ENCODE peak calls at places on chromosomes 7 and 10, in ten cellular contexts. One of them, this sample, is unnamed.
A peak's percentile ranks its signal among the peaks of the same experiment; 100 is the strongest.

GRCh38 chr10:50594012-50594411 is 29.7 kb downstream of the SGMS1 start:
- DNase-seq in IMR-90: peak; percentile 86
- DNase-seq in neuronal stem cell: no peak
- DNase-seq in heart left ventricle: no peak
- DNase-seq in CD4-positive, CD25-positive, alpha-beta regulatory T cell: no peak
- DNase-seq in AG04450: peak; percentile 37
- DNase-seq in HL-60: no peak
- DNase-seq in fibroblast of lung: peak; percentile 96
- DNase-seq in heart right ventricle: no peak
- DNase-seq in PC-9: no peak
- DNase-seq in this sample: no peak

GRCh38 chr7:92740713-92741126 is 95.7 kb downstream of the CDK6 start:
- DNase-seq in neuronal stem cell: no peak
- DNase-seq in fibroblast of lung: peak; percentile 69
- DNase-seq in PC-9: peak; percentile 75
- DNase-seq in heart right ventricle: no peak
- DNase-seq in AG04450: peak; percentile 71
- DNase-seq in HL-60: no peak
- DNase-seq in heart left ventricle: no peak
- DNase-seq in CD4-positive, CD25-positive, alpha-beta regulatory T cell: no peak
- DNase-seq in IMR-90: peak; percentile 89
- DNase-seq in this sample: no peak

GRCh38 chr10:84493951-84494848 is 165.8 kb downstream of the CCSER2 start:
- DNase-seq in heart left ventricle: no peak
- DNase-seq in fibroblast of lung: peak; percentile 37
- DNase-seq in IMR-90: peak; percentile 69
- DNase-seq in CD4-positive, CD25-positive, alpha-beta regulatory T cell: no peak
- DNase-seq in PC-9: peak; percentile 81
- DNase-seq in neuronal stem cell: no peak
- DNase-seq in AG04450: no peak
- DNase-seq in heart right ventricle: no peak
- DNase-seq in HL-60: no peak
- DNase-seq in this sample: no peak

GRCh38 chr10:103442031-103442461 is 10.1 kb downstream of the CALHM2 start:
- DNase-seq in PC-9: no peak
- DNase-seq in IMR-90: peak; percentile 55
- DNase-seq in neuronal stem cell: no peak
- DNase-seq in heart right ventricle: peak; percentile 61
- DNase-seq in heart left ventricle: peak; percentile 72
- DNase-seq in fibroblast of lung: peak; percentile 31
- DNase-seq in AG04450: no peak
- DNase-seq in CD4-positive, CD25-positive, alpha-beta regulatory T cell: no peak
- DNase-seq in HL-60: peak; percentile 31
- DNase-seq in this sample: no peak

GRCh38 chr10:94344522-94345122 is 18.1 kb downstream of the NOC3L start:
- DNase-seq in heart right ventricle: no peak
- DNase-seq in PC-9: no peak
- DNase-seq in AG04450: no peak
- DNase-seq in neuronal stem cell: no peak
- DNase-seq in CD4-positive, CD25-positive, alpha-beta regulatory T cell: no peak
- DNase-seq in heart left ventricle: no peak
- DNase-seq in IMR-90: no peak
- DNase-seq in HL-60: no peak
- DNase-seq in fibroblast of lung: no peak
- DNase-seq in this sample: no peak

GRCh38 chr7:115097175-115097671 is 175.3 kb downstream of the MDFIC start:
- DNase-seq in CD4-positive, CD25-positive, alpha-beta regulatory T cell: no peak
- DNase-seq in neuronal stem cell: no peak
- DNase-seq in HL-60: no peak
- DNase-seq in PC-9: no peak
- DNase-seq in fibroblast of lung: peak; percentile 82
- DNase-seq in heart right ventricle: no peak
- DNase-seq in heart left ventricle: no peak
- DNase-seq in IMR-90: peak; percentile 86
- DNase-seq in AG04450: peak; percentile 49
- DNase-seq in this sample: no peak

GRCh38 chr10:131777162-131777561 is 123.6 kb upstream of the PPP2R2D start:
- DNase-seq in AG04450: no peak
- DNase-seq in CD4-positive, CD25-positive, alpha-beta regulatory T cell: no peak
- DNase-seq in HL-60: no peak
- DNase-seq in fibroblast of lung: no peak
- DNase-seq in PC-9: no peak
- DNase-seq in neuronal stem cell: no peak
- DNase-seq in heart left ventricle: no peak
- DNase-seq in heart right ventricle: no peak
- DNase-seq in IMR-90: no peak
- DNase-seq in this sample: no peak

GRCh38 chr7:131364767-131365344 is 37.2 kb downstream of the MKLN1 start:
- DNase-seq in HL-60: no peak
- DNase-seq in heart left ventricle: no peak
- DNase-seq in IMR-90: no peak
- DNase-seq in AG04450: no peak
- DNase-seq in PC-9: no peak
- DNase-seq in CD4-positive, CD25-positive, alpha-beta regulatory T cell: peak; percentile 37
- DNase-seq in neuronal stem cell: no peak
- DNase-seq in heart right ventricle: no peak
- DNase-seq in fibroblast of lung: no peak
- DNase-seq in this sample: no peak

GRCh38 chr7:143882020-143882610 is 19.9 kb downstream of the TCAF1 start:
- DNase-seq in heart right ventricle: peak; percentile 77
- DNase-seq in CD4-positive, CD25-positive, alpha-beta regulatory T cell: no peak
- DNase-seq in AG04450: no peak
- DNase-seq in IMR-90: peak; percentile 59
- DNase-seq in PC-9: no peak
- DNase-seq in HL-60: no peak
- DNase-seq in heart left ventricle: peak; percentile 91
- DNase-seq in fibroblast of lung: peak; percentile 90
- DNase-seq in neuronal stem cell: peak; percentile 79
- DNase-seq in this sample: no peak

DNA sequence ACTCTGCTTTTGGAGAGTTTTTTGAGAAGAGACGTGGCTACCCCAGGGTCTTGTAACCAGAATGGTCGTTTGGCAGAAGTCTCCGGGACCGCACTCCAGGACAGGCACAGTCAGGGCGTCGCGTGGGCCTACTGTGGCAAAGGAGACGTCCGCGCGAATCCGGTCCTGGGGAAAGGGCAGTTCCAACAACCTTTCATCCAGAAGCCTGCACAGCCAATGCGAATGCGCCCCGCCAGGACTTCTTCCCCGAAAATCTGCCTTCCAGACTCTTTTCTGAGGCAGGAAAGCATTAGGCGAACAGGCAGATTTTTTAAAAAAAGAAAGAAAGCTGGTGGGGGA is 2.0 kb downstream of the HPSE2 start:
- DNase-seq in CD4-positive, CD25-positive, alpha-beta regulatory T cell: no peak
- DNase-seq in HL-60: no peak
- DNase-seq in AG04450: no peak
- DNase-seq in heart right ventricle: no peak
- DNase-seq in heart left ventricle: no peak
- DNase-seq in fibroblast of lung: no peak
- DNase-seq in neuronal stem cell: no peak
- DNase-seq in IMR-90: no peak
- DNase-seq in PC-9: no peak
- DNase-seq in this sample: peak; percentile 55
- H3K4me3 ChIP-seq in CD4-positive, CD25-positive, alpha-beta regulatory T cell: no peak overlapping the region
- H3K4me3 ChIP-seq in HL-60: no peak overlapping the region
- H3K4me3 ChIP-seq in AG04450: peak overlapping the region; percentile 56
- H3K4me3 ChIP-seq in heart right ventricle: no peak overlapping the region
- H3K4me3 ChIP-seq in heart left ventricle: peak overlapping the region; percentile 56
- H3K4me3 ChIP-seq in fibroblast of lung: peak overlapping the region; percentile 67
- H3K4me3 ChIP-seq in neuronal stem cell: no peak overlapping the region
- H3K4me3 ChIP-seq in IMR-90: no peak overlapping the region
- H3K4me3 ChIP-seq in PC-9: no peak overlapping the region
- H3K4me3 ChIP-seq in this sample: peak overlapping the region; percentile 55

GRCh38 chr10:43173120-43173519 is 34.9 kb downstream of the CSGALNACT2 start:
- DNase-seq in CD4-positive, CD25-positive, alpha-beta regulatory T cell: no peak
- DNase-seq in fibroblast of lung: no peak
- DNase-seq in neuronal stem cell: no peak
- DNase-seq in AG04450: no peak
- DNase-seq in PC-9: no peak
- DNase-seq in heart right ventricle: no peak
- DNase-seq in HL-60: no peak
- DNase-seq in IMR-90: no peak
- DNase-seq in heart left ventricle: no peak
- DNase-seq in this sample: no peak

GRCh38 chr10:43172645-43173044 is 34.4 kb downstream of the CSGALNACT2 start:
- DNase-seq in fibroblast of lung: no peak
- DNase-seq in CD4-positive, CD25-positive, alpha-beta regulatory T cell: no peak
- DNase-seq in neuronal stem cell: no peak
- DNase-seq in heart left ventricle: no peak
- DNase-seq in AG04450: no peak
- DNase-seq in heart right ventricle: no peak
- DNase-seq in HL-60: no peak
- DNase-seq in IMR-90: no peak
- DNase-seq in PC-9: no peak
- DNase-seq in this sample: no peak

GRCh38 chr10:43166879-43167490 is 28.7 kb downstream of the CSGALNACT2 start:
- DNase-seq in IMR-90: no peak
- DNase-seq in heart left ventricle: no peak
- DNase-seq in fibroblast of lung: no peak
- DNase-seq in heart right ventricle: no peak
- DNase-seq in HL-60: no peak
- DNase-seq in CD4-positive, CD25-positive, alpha-beta regulatory T cell: peak; percentile 60
- DNase-seq in PC-9: no peak
- DNase-seq in AG04450: no peak
- DNase-seq in neuronal stem cell: no peak
- DNase-seq in this sample: no peak

GRCh38 chr10:43166207-43166878 is 28.1 kb downstream of the CSGALNACT2 start:
- DNase-seq in HL-60: no peak
- DNase-seq in AG04450: no peak
- DNase-seq in heart right ventricle: no peak
- DNase-seq in heart left ventricle: no peak
- DNase-seq in PC-9: no peak
- DNase-seq in fibroblast of lung: no peak
- DNase-seq in CD4-positive, CD25-positive, alpha-beta regulatory T cell: peak; percentile 28
- DNase-seq in neuronal stem cell: no peak
- DNase-seq in IMR-90: peak; percentile 19
- DNase-seq in this sample: no peak

DNA sequence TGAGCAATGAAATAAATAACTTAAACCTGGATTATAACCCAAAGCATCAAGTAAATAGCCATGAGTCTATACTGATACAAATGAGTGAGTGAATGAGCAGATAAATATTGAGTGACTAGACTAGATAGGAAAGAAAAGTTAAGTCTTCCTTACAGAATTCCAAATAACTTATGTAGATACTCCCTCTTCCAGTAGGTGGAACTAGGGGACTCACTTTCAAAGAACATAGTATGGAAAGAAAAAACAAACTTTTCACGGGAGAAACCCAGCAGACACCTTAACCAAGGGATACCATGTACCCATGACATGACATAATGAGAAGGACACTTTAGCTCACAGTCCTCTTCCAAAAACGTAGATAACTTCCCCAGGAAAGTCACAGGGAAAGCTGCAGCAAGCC is 32.2 kb downstream of the CSGALNACT2 start:
- DNase-seq in CD4-positive, CD25-positive, alpha-beta regulatory T cell: no peak
- DNase-seq in IMR-90: peak; percentile 30
- DNase-seq in PC-9: no peak
- DNase-seq in heart right ventricle: no peak
- DNase-seq in HL-60: no peak
- DNase-seq in heart left ventricle: no peak
- DNase-seq in neuronal stem cell: no peak
- DNase-seq in fibroblast of lung: peak; percentile 42
- DNase-seq in AG04450: no peak
- DNase-seq in this sample: no peak
- H3K27ac ChIP-seq in CD4-positive, CD25-positive, alpha-beta regulatory T cell: no peak overlapping the region
- H3K27ac ChIP-seq in IMR-90: no peak overlapping the region
- H3K27ac ChIP-seq in PC-9: no peak overlapping the region
- H3K27ac ChIP-seq in heart right ventricle: no peak overlapping the region
- H3K27ac ChIP-seq in HL-60: no peak overlapping the region
- H3K27ac ChIP-seq in heart left ventricle: no peak overlapping the region
- H3K27ac ChIP-seq in neuronal stem cell: no peak overlapping the region
- H3K27ac ChIP-seq in fibroblast of lung: no peak overlapping the region
- H3K27ac ChIP-seq in AG04450: no peak overlapping the region
- H3K27ac ChIP-seq in this sample: peak overlapping the region; percentile 37

GRCh38 chr7:2583798-2584580 is 25.2 kb downstream of the IQCE start:
- DNase-seq in CD4-positive, CD25-positive, alpha-beta regulatory T cell: no peak
- DNase-seq in PC-9: no peak
- DNase-seq in AG04450: no peak
- DNase-seq in fibroblast of lung: no peak
- DNase-seq in neuronal stem cell: no peak
- DNase-seq in IMR-90: no peak
- DNase-seq in heart right ventricle: no peak
- DNase-seq in heart left ventricle: no peak
- DNase-seq in HL-60: no peak
- DNase-seq in this sample: no peak
- H3K27me3 ChIP-seq in CD4-positive, CD25-positive, alpha-beta regulatory T cell: no peaks in the 10 kb centered on the region
- H3K27me3 ChIP-seq in PC-9: no peaks in the 10 kb centered on the region
- H3K27me3 ChIP-seq in AG04450: no peaks in the 10 kb centered on the region
- H3K27me3 ChIP-seq in fibroblast of lung: no peaks in the 10 kb centered on the region
- H3K27me3 ChIP-seq in neuronal stem cell: no peaks in the 10 kb centered on the region
- H3K27me3 ChIP-seq in IMR-90: no peaks in the 10 kb centered on the region
- H3K27me3 ChIP-seq in heart right ventricle: no peaks in the 10 kb centered on the region
- H3K27me3 ChIP-seq in heart left ventricle: no peaks in the 10 kb centered on the region
- H3K27me3 ChIP-seq in HL-60: no peaks in the 10 kb centered on the region
- H3K27me3 ChIP-seq in this sample: no peaks in the 10 kb centered on the region

DNA sequence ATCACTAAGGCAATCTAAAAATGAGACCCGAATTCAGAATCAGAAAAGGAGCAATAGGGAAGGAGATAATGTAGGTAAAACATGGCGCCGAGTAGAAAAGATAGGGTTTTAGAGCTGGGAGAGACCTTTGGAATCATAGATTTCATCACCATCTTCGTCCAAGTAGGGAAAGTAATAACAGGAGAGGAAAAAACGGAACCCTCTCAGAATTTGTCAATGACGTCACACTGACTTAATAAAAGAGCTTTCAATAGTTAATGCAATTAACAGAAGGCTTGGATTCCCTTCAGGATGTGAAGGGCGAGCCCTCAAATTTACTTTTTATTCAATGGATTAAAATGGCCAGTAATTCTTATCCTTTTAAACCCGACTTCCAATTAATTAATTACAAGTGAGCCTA is 959 bp upstream of the UBN2 start:
- DNase-seq in heart right ventricle: no peak
- DNase-seq in fibroblast of lung: no peak
- DNase-seq in IMR-90: no peak
- DNase-seq in HL-60: no peak
- DNase-seq in AG04450: no peak
- DNase-seq in neuronal stem cell: no peak
- DNase-seq in PC-9: no peak
- DNase-seq in CD4-positive, CD25-positive, alpha-beta regulatory T cell: no peak
- DNase-seq in heart left ventricle: no peak
- DNase-seq in this sample: no peak
- H3K4me3 ChIP-seq in heart right ventricle: no peak overlapping the region
- H3K4me3 ChIP-seq in fibroblast of lung: peak overlapping the region; percentile 99
- H3K4me3 ChIP-seq in IMR-90: no peak overlapping the region
- H3K4me3 ChIP-seq in HL-60: peak overlapping the region; percentile 63
- H3K4me3 ChIP-seq in AG04450: no peak overlapping the region
- H3K4me3 ChIP-seq in neuronal stem cell: peak overlapping the region; percentile 99
- H3K4me3 ChIP-seq in PC-9: peak overlapping the region; percentile 98
- H3K4me3 ChIP-seq in CD4-positive, CD25-positive, alpha-beta regulatory T cell: peak overlapping the region; percentile 84
- H3K4me3 ChIP-seq in heart left ventricle: peak overlapping the region; percentile 95
- H3K4me3 ChIP-seq in this sample: peak overlapping the region; percentile 94

DNA sequence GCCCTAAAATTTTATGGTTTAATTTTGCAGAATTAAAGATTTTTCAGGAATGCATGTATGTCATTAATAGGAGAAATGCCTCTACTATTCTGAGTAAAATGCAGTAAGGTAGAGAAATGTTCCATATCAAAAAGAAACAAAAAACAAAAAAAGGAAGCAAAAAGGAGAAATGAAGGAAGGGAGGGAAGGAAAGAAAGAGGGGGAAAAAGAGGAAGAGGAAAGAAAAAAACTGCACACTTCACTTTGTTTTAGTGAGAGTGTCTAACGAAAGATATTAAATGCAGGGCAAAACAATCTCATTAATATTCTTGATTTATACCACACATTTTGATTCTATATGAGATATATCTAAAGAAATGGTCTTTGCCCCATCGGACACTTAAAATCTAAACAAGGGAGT is 27.1 kb downstream of the IMMP2L start:
- DNase-seq in PC-9: no peak
- DNase-seq in heart left ventricle: no peak
- DNase-seq in HL-60: no peak
- DNase-seq in IMR-90: no peak
- DNase-seq in heart right ventricle: no peak
- DNase-seq in neuronal stem cell: no peak
- DNase-seq in AG04450: no peak
- DNase-seq in fibroblast of lung: no peak
- DNase-seq in CD4-positive, CD25-positive, alpha-beta regulatory T cell: no peak
- DNase-seq in this sample: no peak
- H3K27ac ChIP-seq in PC-9: no peak overlapping the region
- H3K27ac ChIP-seq in heart left ventricle: no peak overlapping the region
- H3K27ac ChIP-seq in HL-60: peak overlapping the region; percentile 23
- H3K27ac ChIP-seq in IMR-90: no peak overlapping the region
- H3K27ac ChIP-seq in heart right ventricle: no peak overlapping the region
- H3K27ac ChIP-seq in neuronal stem cell: no peak overlapping the region
- H3K27ac ChIP-seq in AG04450: no peak overlapping the region
- H3K27ac ChIP-seq in fibroblast of lung: no peak overlapping the region
- H3K27ac ChIP-seq in CD4-positive, CD25-positive, alpha-beta regulatory T cell: no peak overlapping the region
- H3K27ac ChIP-seq in this sample: no peak overlapping the region